ENCODE peak calls at places on chromosomes 16 and 17, in five cellular contexts. One of them, this sample, is unnamed.

GRCh38 chr16:10608687-10609409 is 28.4 kb upstream of the EMP2 start:
- DNase-seq in heart right ventricle: no peak
- DNase-seq in OCI-LY7: no peak
- DNase-seq in prostate gland: no peak
- DNase-seq in fibroblast of lung: peak; percentile 62
- DNase-seq in this sample: no peak

GRCh38 chr17:21288581-21289017 is 4.1 kb downstream of the MAP2K3 start:
- DNase-seq in OCI-LY7: peak; percentile 81
- DNase-seq in fibroblast of lung: no peak
- DNase-seq in heart right ventricle: no peak
- DNase-seq in prostate gland: no peak
- DNase-seq in this sample: no peak

GRCh38 chr16:67641779-67642708 is 2.9 kb upstream of the CARMIL2 start:
- DNase-seq in heart right ventricle: peak; percentile 78
- DNase-seq in prostate gland: peak; percentile 67
- DNase-seq in fibroblast of lung: peak; percentile 34
- DNase-seq in OCI-LY7: no peak
- DNase-seq in this sample: no peak

GRCh38 chr16:15946257-15947044 is 3.0 kb upstream of the ABCC1 start:
- DNase-seq in heart right ventricle: no peak
- DNase-seq in OCI-LY7: no peak
- DNase-seq in fibroblast of lung: peak; percentile 91
- DNase-seq in prostate gland: peak; percentile 58
- DNase-seq in this sample: peak; percentile 53

GRCh38 chr16:24275413-24275812 is 19.3 kb downstream of the CACNG3 start:
- DNase-seq in heart right ventricle: no peak
- DNase-seq in fibroblast of lung: no peak
- DNase-seq in prostate gland: no peak
- DNase-seq in OCI-LY7: no peak
- DNase-seq in this sample: no peak

GRCh38 chr16:89473791-89474414 is 16.5 kb downstream of the ANKRD11 start:
- DNase-seq in OCI-LY7: no peak
- DNase-seq in prostate gland: no peak
- DNase-seq in heart right ventricle: no peak
- DNase-seq in fibroblast of lung: peak; percentile 77
- DNase-seq in this sample: peak; percentile 34

GRCh38 chr17:62705781-62706597 is 78.5 kb downstream of the MRC2 start:
- DNase-seq in prostate gland: no peak
- DNase-seq in heart right ventricle: peak; percentile 49
- DNase-seq in OCI-LY7: no peak
- DNase-seq in fibroblast of lung: peak; percentile 66
- DNase-seq in this sample: no peak

GRCh38 chr17:77881545-77881944 is 77.0 kb upstream of the TNRC6C start:
- DNase-seq in heart right ventricle: peak; percentile 89
- DNase-seq in OCI-LY7: peak; percentile 95
- DNase-seq in fibroblast of lung: peak; percentile 83
- DNase-seq in prostate gland: peak; percentile 10
- DNase-seq in this sample: peak; percentile 85

GRCh38 chr17:76473541-76473985 is 6.2 kb downstream of the AANAT start:
- DNase-seq in heart right ventricle: no peak
- DNase-seq in OCI-LY7: no peak
- DNase-seq in fibroblast of lung: no peak
- DNase-seq in prostate gland: no peak
- DNase-seq in this sample: no peak

GRCh38 chr17:28379814-28380571 is 8.5 kb downstream of the SARM1 start:
- DNase-seq in heart right ventricle: no peak
- DNase-seq in fibroblast of lung: peak; percentile 62
- DNase-seq in OCI-LY7: no peak
- DNase-seq in prostate gland: no peak
- DNase-seq in this sample: no peak

GRCh38 chr17:28384281-28385036 is 13.0 kb downstream of the SARM1 start:
- DNase-seq in OCI-LY7: no peak
- DNase-seq in heart right ventricle: peak; percentile 36
- DNase-seq in prostate gland: peak; percentile 71
- DNase-seq in fibroblast of lung: no peak
- DNase-seq in this sample: no peak

GRCh38 chr17:28385037-28385797 is 13.7 kb downstream of the SARM1 start:
- DNase-seq in fibroblast of lung: no peak
- DNase-seq in prostate gland: no peak
- DNase-seq in heart right ventricle: no peak
- DNase-seq in OCI-LY7: no peak
- DNase-seq in this sample: no peak

GRCh38 chr17:28380572-28380907 is 9.0 kb downstream of the SARM1 start:
- DNase-seq in prostate gland: no peak
- DNase-seq in OCI-LY7: no peak
- DNase-seq in heart right ventricle: no peak
- DNase-seq in fibroblast of lung: no peak
- DNase-seq in this sample: no peak

GRCh38 chr17:28381141-28381825 is 9.8 kb downstream of the SARM1 start:
- DNase-seq in fibroblast of lung: no peak
- DNase-seq in OCI-LY7: no peak
- DNase-seq in heart right ventricle: no peak
- DNase-seq in prostate gland: no peak
- DNase-seq in this sample: no peak
- TF ChIP-seq CTCF in fibroblast of lung: peak; percentile 35
- TF ChIP-seq CTCF in OCI-LY7: no peak
- TF ChIP-seq CTCF in heart right ventricle: no peak
- TF ChIP-seq CTCF in prostate gland: no peak
- TF ChIP-seq CTCF in this sample: peak; percentile 47

DNA sequence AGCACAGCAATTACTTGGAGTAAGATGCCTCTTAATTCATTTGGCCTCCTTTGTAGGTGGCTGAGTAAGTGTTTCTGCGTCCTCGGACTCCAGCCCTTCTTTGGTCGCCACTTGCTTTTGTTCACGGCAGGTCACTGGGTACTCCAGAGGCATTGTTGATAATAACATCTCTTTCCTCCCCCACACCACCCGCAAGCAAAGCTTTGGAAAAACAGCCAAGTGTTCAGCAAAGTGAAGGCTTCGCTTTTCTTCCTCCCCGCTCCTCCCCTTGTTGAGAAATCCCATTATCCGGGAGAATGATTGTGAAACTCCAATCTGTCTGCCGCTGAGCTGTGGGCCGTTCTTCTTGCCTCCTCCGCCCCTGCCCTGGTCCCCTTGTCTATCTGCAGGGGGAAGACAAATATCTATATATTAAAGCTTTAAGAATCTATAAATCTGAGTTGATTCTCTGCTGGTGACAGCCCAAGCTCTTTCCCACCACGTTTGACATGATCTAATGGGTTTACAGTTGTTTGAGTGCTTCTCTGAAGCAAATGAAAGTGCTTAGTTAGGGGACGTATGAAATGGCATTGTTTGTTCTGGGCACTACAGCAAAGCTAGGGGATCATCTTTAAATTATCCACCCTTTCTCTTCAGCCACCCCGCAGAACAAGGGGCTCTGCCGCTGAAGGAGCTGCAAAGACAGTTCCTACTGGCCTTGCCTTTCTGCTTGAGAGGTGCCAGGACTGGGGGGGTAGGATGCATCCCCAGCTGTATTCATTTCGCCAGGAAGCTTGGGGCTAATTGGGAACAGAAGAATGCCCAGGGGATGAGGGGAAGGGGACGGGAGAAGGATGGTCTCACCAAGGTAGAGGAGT is 167.1 kb downstream of the CCDC182 start:
- DNase-seq in OCI-LY7: no peak
- DNase-seq in fibroblast of lung: peak; percentile 74
- DNase-seq in prostate gland: peak; percentile 29
- DNase-seq in heart right ventricle: no peak
- DNase-seq in this sample: peak; percentile 53
- H3K4me3 ChIP-seq in OCI-LY7: no peak overlapping the region
- H3K4me3 ChIP-seq in fibroblast of lung: peak overlapping the region; percentile 31
- H3K4me3 ChIP-seq in prostate gland: no peak overlapping the region
- H3K4me3 ChIP-seq in heart right ventricle: peak overlapping the region; percentile 39
- H3K4me3 ChIP-seq in this sample: peak overlapping the region; percentile 40

GRCh38 chr17:64009571-64010402 is 10.6 kb downstream of the ICAM2 start:
- DNase-seq in heart right ventricle: no peak
- DNase-seq in fibroblast of lung: no peak
- DNase-seq in prostate gland: no peak
- DNase-seq in OCI-LY7: no peak
- DNase-seq in this sample: no peak
- TF ChIP-seq CTCF in heart right ventricle: no peak
- TF ChIP-seq CTCF in fibroblast of lung: no peak
- TF ChIP-seq CTCF in prostate gland: no peak
- TF ChIP-seq CTCF in OCI-LY7: no peak
- TF ChIP-seq CTCF in this sample: no peak

GRCh38 chr17:4019400-4019799 is 55.2 kb upstream of the ATP2A3 start:
- DNase-seq in fibroblast of lung: no peak
- DNase-seq in OCI-LY7: no peak
- DNase-seq in prostate gland: no peak
- DNase-seq in heart right ventricle: no peak
- DNase-seq in this sample: no peak
- H3K4me3 ChIP-seq in fibroblast of lung: no peak overlapping the region
- H3K4me3 ChIP-seq in OCI-LY7: no peak overlapping the region
- H3K4me3 ChIP-seq in prostate gland: no peak overlapping the region
- H3K4me3 ChIP-seq in heart right ventricle: no peak overlapping the region
- H3K4me3 ChIP-seq in this sample: no peak overlapping the region

GRCh38 chr17:18143044-18143936 is 34.7 kb downstream of the MYO15A start:
- DNase-seq in fibroblast of lung: no peak
- DNase-seq in prostate gland: no peak
- DNase-seq in heart right ventricle: no peak
- DNase-seq in OCI-LY7: peak; percentile 26
- DNase-seq in this sample: no peak
- TF ChIP-seq CTCF in fibroblast of lung: peak; percentile 45
- TF ChIP-seq CTCF in prostate gland: no peak
- TF ChIP-seq CTCF in heart right ventricle: no peak
- TF ChIP-seq CTCF in OCI-LY7: peak; percentile 64
- TF ChIP-seq CTCF in this sample: peak; percentile 69

DNA sequence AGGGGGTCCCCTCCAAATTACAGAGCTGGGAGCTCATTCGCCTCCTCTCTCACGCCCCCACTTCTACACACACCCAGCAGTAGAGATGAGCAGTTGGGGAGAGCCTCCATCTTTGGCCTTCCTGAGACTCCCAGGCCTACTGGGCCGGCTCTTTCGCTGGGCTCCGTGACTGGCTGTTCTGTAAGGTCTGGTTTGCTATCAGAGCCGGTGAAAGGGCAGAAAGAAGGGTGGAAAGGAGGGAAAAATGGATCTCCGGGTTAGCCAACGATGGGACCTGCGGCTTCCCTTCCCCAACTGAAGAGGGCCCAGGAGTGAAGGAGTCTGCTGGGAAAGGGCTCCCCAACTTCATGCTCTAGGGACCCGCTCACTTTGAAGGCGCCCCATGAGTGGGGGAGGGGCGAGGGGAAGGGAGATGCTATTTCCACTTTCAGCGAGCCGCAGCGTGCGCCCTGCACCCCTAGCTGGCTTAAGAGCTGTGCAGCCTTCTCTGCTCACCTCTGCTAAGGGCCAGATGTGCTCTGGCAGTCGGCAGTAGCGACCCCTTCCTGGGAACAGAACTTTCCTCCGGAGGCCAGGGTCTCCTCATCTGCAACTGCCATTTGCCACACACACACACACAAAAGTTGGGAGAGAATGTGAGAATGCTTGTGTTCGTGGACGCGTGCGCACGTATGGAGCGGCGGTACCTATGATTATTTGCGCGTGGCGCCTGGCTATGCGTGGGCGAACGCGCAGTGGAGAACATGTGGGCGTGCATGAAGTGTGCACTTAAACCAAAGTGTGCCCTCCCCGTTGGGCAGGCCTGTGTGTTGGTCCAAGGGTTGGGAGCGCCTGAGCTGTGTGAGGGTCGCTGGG is 2.9 kb upstream of the FOXF1 start:
- DNase-seq in OCI-LY7: no peak
- DNase-seq in prostate gland: no peak
- DNase-seq in fibroblast of lung: no peak
- DNase-seq in heart right ventricle: no peak
- DNase-seq in this sample: no peak
- H3K4me3 ChIP-seq in OCI-LY7: no peak overlapping the region
- H3K4me3 ChIP-seq in prostate gland: peak overlapping the region; percentile 48
- H3K4me3 ChIP-seq in fibroblast of lung: peak overlapping the region; percentile 75
- H3K4me3 ChIP-seq in heart right ventricle: no peak overlapping the region
- H3K4me3 ChIP-seq in this sample: no peak overlapping the region

DNA sequence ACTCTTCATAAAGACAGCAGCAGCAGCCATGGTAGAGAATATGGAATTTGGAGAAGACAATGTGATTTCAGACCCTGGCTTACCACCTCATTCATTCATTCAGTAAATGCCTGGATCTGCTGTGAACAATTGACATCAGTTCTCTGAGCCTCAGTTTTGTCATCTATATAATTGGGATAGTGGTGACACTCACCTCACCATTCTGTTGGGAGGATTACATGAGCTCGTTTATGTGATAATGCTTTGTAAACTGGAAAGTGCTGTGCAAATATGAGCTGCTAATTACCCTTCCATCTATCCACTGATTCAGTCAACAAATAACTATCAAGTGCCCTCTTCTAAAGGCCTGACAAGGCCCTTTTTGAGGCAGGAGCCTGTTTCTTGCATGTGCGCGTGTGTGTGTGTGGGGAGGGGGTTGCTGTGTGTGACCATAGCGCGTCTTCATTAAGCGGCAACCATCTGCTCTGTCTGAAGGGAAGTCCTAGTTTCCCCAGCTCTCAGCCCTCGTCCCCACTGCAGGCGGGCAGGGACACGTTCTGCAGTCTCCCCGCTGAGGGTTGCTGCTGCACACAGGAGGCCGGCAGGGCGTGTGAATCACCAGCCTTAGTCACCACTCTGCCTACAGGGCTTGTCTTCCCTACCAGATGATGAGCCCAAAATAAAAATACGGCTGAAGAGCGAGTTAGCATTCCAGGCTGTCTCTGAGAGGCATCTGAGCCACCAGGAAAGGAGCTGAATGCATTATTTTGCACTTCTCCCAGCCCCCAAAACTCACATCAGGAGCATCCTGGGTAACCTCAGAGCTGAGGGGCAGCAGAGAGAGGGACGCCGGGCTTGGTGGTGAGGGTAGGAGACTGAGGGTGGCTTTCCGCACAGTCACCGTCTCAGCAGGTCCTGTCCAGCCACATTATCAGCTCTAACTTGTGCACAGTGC is 19.9 kb downstream of the ARL4D start:
- DNase-seq in heart right ventricle: no peak
- DNase-seq in fibroblast of lung: peak; percentile 94
- DNase-seq in OCI-LY7: no peak
- DNase-seq in prostate gland: peak; percentile 59
- DNase-seq in this sample: peak; percentile 93
- TF ChIP-seq CTCF in heart right ventricle: no peak
- TF ChIP-seq CTCF in fibroblast of lung: peak; percentile 12
- TF ChIP-seq CTCF in OCI-LY7: no peak
- TF ChIP-seq CTCF in prostate gland: no peak
- TF ChIP-seq CTCF in this sample: peak; percentile 28

DNA sequence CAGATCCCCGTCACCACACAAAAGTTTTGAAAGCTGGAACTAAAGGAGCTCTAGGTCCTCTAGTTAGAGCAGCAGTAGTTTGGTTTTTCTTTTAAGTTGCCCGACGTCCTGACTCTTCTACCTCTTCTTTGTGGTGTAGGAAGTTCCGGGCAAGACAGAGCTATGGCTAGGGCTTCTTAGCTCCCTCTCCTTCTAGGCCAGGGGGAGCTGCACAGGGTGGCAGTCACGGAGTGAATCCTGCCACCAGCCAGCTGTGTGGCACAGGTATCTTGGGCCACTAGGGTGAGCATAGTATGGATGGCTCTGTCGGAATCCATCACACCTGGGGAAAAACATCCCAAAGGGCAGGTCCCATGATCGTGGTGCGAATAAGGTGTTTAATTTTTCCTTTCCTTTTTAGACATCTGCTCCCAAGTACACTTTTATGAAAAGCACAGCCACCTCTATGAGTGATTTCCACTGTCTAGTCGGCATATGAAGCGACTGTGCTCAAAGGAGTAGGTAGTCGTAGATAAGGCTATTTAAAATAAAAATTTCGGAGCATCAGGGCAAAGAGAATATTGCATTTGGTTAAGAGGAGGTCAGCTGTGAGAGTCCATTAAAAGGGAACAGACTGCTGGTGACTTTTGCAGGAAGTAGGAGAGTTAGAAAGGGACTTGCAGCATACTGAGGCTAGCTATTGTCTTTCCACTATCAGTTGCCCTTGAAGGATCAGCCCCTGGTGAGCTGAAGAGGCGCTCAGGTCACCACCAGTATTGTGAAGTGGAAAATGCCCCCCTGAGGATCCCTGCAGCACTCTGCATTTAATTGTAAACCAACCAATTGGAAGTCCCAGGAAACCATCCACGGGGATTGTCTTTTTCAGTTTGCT is 2.1 kb downstream of the PRKCA start:
- DNase-seq in fibroblast of lung: peak; percentile 51
- DNase-seq in OCI-LY7: no peak
- DNase-seq in heart right ventricle: no peak
- DNase-seq in prostate gland: no peak
- DNase-seq in this sample: no peak
- H3K4me3 ChIP-seq in fibroblast of lung: peak overlapping the region; percentile 86
- H3K4me3 ChIP-seq in OCI-LY7: no peak overlapping the region
- H3K4me3 ChIP-seq in heart right ventricle: peak overlapping the region; percentile 84
- H3K4me3 ChIP-seq in prostate gland: peak overlapping the region; percentile 46
- H3K4me3 ChIP-seq in this sample: peak overlapping the region; percentile 80